ENCODE peak calls at places on chromosomes 6 and 20, in four cellular contexts. J is aorta; R is GM23338; Q is stimulated activated CD4-positive, alpha-beta T cell treated with anti-CD3 and anti-CD28 coated beads, Interleukin-2, amount 100 ng/mL, for 24 hours. E is an unnamed sample.

GRCh38 chr6:105077592-105078463 is 102.0 kb downstream of the POPDC3 start:
- DNase-seq in J (no peak), Q (no peak), R (peak; percentile 76), E (peak; percentile 62)

GRCh38 chr6:63573899-63574553 is 1.7 kb downstream of the LOC128125822 start:
- DNase-seq in J (no peak), R (peak; percentile 84), Q (peak; percentile 58), E (peak; percentile 32)

GRCh38 chr6:9789201-9789600 is 625.7 kb downstream of the TFAP2A start:
- DNase-seq in Q (no peak), J (no peak), R (peak; percentile 27), E (no peak)

GRCh38 chr6:38617856-38618255 is 21.9 kb downstream of the BTBD9 start:
- DNase-seq in R (no peak), J (no peak), Q (no peak), E (no peak)

GRCh38 chr20:17972121-17972520 is 3.3 kb downstream of the MGME1 start:
- DNase-seq in R (no peak), J (no peak), Q (no peak), E (peak; percentile 20)

GRCh38 chr6:89539779-89540178 is 98.8 kb downstream of the LYRM2 start:
- DNase-seq in Q (no peak), J (no peak), R (no peak), E (no peak)

GRCh38 chr6:141685416-141685815 is 447.3 kb upstream of the GJE1 start:
- DNase-seq in Q (no peak), R (no peak), J (no peak), E (no peak)

GRCh38 chr6:140566706-140567330 is 1192.4 kb upstream of the CITED2 start:
- DNase-seq in Q (no peak), J (no peak), R (no peak), E (no peak)

GRCh38 chr6:113148576-113148975 is 708.6 kb upstream of the MARCKS start:
- DNase-seq in Q (no peak), J (no peak), R (no peak), E (no peak)

GRCh38 chr6:160917581-160917980 is 74.0 kb upstream of the MAP3K4 start:
- DNase-seq in J (no peak), R (no peak), Q (no peak), E (no peak)

GRCh38 chr20:9518776-9519175 is 4.4 kb downstream of the LAMP5 start:
- DNase-seq in Q (no peak), R (peak; percentile 84), J (no peak), E (no peak)

GRCh38 chr20:47126709-47127108 is 229.8 kb downstream of the ZMYND8 start:
- DNase-seq in Q (no peak), R (no peak), J (no peak), E (no peak)

GRCh38 chr20:33291830-33292355 is 8.9 kb downstream of the BPIFB1 start:
- DNase-seq in Q (peak; percentile 79), J (no peak), R (peak; percentile 89), E (peak; percentile 51)

E was measured in NCI-H1105 treated with DMSO at 0.1 percent for 48 hours.